ENCODE peak calls at places on chromosomes 3 and 15, in four cellular contexts. M is IMR-90, J is left lung, Z is endothelial cell of umbilical vein. K is an unnamed sample.

GRCh38 chr15:85329561-85330421 is 50.6 kb upstream of the AKAP13 start:
- DNase-seq in J (no peak), M (peak; percentile 78), Z (no peak), K (no peak)

GRCh38 chr3:39788484-39788883 is 20.9 kb upstream of the MYRIP start:
- DNase-seq in M (no peak), J (no peak), Z (no peak), K (no peak)

GRCh38 chr3:55313701-55314100 is 173.4 kb downstream of the WNT5A start:
- DNase-seq in Z (no peak), J (no peak), M (no peak), K (no peak)

GRCh38 chr3:131551761-131552160 is 49.0 kb upstream of the MRPL3 start:
- DNase-seq in M (no peak), J (no peak), Z (no peak), K (no peak)

GRCh38 chr3:48425281-48425812 is 4.5 kb downstream of the PLXNB1 start:
- DNase-seq in J (no peak), Z (no peak), M (no peak), K (no peak)

GRCh38 chr3:128242818-128243601 is 89.7 kb downstream of the EEFSEC start:
- DNase-seq in M (peak; percentile 19), Z (peak; percentile 13), J (no peak), K (no peak)

GRCh38 chr15:78418681-78419080 is 19.3 kb upstream of the IREB2 start:
- DNase-seq in J (no peak), Z (no peak), M (no peak), K (no peak)

GRCh38 chr3:105533955-105534354 is 167.2 kb downstream of the ALCAM start:
- DNase-seq in M (peak; percentile 16), Z (no peak), J (no peak), K (no peak)

GRCh38 chr15:51629612-51630011 is 7.0 kb upstream of the DMXL2 start:
- DNase-seq in J (no peak), M (no peak), Z (no peak), K (no peak)

GRCh38 chr3:184016820-184017671 is 638 bp downstream of the ABCC5 start:
- DNase-seq in M (peak; percentile 32), Z (peak; percentile 56), J (peak; percentile 95), K (no peak)

GRCh38 chr15:85753261-85753660 is 41.5 kb downstream of the KLHL25 start:
- DNase-seq in Z (no peak), J (no peak), M (no peak), K (no peak)

GRCh38 chr3:16482770-16483531 is 30.5 kb downstream of the RFTN1 start:
- DNase-seq in Z (no peak), M (peak; percentile 39), J (peak; percentile 67), K (no peak)

GRCh38 chr15:75531041-75531450 is 48.1 kb downstream of the PTPN9 start:
- DNase-seq in Z (no peak), J (no peak), M (peak; percentile 40), K (peak; percentile 6)

GRCh38 chr15:65377976-65378366 is at the start of gene IGDCC3:
- DNase-seq in Z (no peak), J (no peak), M (no peak), K (no peak)

GRCh38 chr3:70431906-70432305 is 119.5 kb upstream of the MDFIC2 start:
- DNase-seq in M (peak; percentile 59), J (no peak), Z (no peak), K (no peak)

GRCh38 chr3:3119393-3119851 is 7.3 kb upstream of the TRNT1 start:
- DNase-seq in Z (no peak), M (no peak), J (no peak), K (no peak)

GRCh38 chr3:113405180-113405579 is 36.1 kb downstream of the CFAP44 start:
- DNase-seq in M (peak; percentile 62), Z (peak; percentile 24), J (no peak), K (no peak)

GRCh38 chr15:101280007-101280406 is 2.7 kb upstream of the SELENOS start:
- DNase-seq in J (no peak), Z (no peak), M (no peak), K (no peak)
- H3K36me3 ChIP-seq in J (peaks cover 61% of the 10 kb centered on the region), Z (peaks cover 9% of the 10 kb centered on the region), M (peaks cover 39% of the 10 kb centered on the region), K (peaks cover 8% of the 10 kb centered on the region)

GRCh38 chr15:34436956-34437442 is 609 bp downstream of the GOLGA8A start:
- DNase-seq in J (peak; percentile 86), M (peak; percentile 4), Z (peak; percentile 65), K (no peak)
- TF ChIP-seq CTCF in J (no peak), M (no peak), Z (no peak), K (no peak)

GRCh38 chr15:90875549-90875981 is 7.2 kb downstream of the FURIN start:
- DNase-seq in M (no peak), J (no peak), Z (no peak), K (no peak)

GRCh38 chr15:90876046-90876445 is 7.7 kb downstream of the FURIN start:
- DNase-seq in J (peak; percentile 54), M (no peak), Z (no peak), K (no peak)

GRCh38 chr15:90877315-90877714 is 7.0 kb upstream of the FES start:
- DNase-seq in Z (no peak), M (no peak), J (peak; percentile 67), K (no peak)

GRCh38 chr15:90877996-90878395 is 6.3 kb upstream of the FES start:
- DNase-seq in M (no peak), Z (no peak), J (peak; percentile 71), K (no peak)

GRCh38 chr15:90876512-90877170 is 7.7 kb upstream of the FES start:
- DNase-seq in Z (no peak), M (no peak), J (peak; percentile 57), K (no peak)
- H3K36me3 ChIP-seq in Z (peaks cover 49% of the 10 kb centered on the region), M (peaks cover 57% of the 10 kb centered on the region), J (peaks cover 66% of the 10 kb centered on the region), K (peaks cover 46% of the 10 kb centered on the region)

DNA sequence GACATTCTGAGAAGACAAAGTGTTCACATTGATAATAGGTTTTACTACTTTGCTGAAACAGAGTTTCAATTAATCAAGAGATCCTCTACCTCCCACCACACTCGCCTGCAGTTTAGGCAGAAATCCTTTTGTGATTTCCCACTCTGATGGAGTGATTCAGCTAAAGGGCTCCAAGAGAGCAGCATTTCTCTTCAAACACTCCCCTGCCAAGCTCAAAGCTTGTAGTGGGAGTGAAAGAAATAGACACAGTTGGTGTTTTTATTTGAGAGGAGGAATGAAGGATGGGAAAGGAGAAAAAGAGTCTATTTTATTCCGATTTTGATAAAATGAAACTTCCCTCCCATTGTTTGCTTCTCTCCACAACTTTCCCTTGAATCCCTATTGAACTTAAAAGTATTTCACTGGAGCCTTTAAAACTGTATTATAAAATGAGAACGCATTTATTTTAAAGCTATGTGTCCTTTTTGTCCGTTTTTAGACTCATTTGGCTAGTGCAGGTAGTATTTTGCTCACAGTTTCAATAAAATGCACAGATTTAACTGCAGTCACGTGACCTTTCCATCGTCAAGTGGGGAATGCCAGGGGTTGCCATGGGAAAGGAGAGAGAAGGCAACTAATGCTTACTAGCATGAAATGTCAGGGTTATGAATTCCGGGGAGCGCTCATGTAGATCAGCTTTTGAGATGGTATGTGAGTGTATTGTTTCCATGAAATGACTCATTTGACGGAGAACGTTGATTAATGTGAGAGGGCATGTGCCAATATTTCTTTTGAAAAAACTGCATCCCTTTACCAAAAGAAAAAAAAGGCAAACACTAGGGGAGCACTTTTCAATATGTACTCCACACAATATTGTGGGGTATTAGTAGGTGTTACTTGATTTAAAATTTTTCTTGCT is 7.7 kb upstream of the OSBPL11 start:
- DNase-seq in Z (peak; percentile 77), J (no peak), M (peak; percentile 24), K (no peak)
- TF ChIP-seq CTCF in Z (peak; percentile 12), J (peak; percentile 10), M (no peak), K (no peak)

GRCh38 chr3:196050597-196050996 is 31.3 kb downstream of the TFRC start:
- DNase-seq in Z (no peak), M (no peak), J (no peak), K (no peak)

GRCh38 chr3:196055683-196056270 is 26.1 kb downstream of the TFRC start:
- DNase-seq in Z (no peak), M (no peak), J (peak; percentile 87), K (no peak)

GRCh38 chr3:196051336-196052076 is 30.4 kb downstream of the TFRC start:
- DNase-seq in Z (no peak), M (no peak), J (no peak), K (no peak)

GRCh38 chr3:196055267-196055666 is 26.6 kb downstream of the TFRC start:
- DNase-seq in Z (no peak), M (no peak), J (no peak), K (no peak)

DNA sequence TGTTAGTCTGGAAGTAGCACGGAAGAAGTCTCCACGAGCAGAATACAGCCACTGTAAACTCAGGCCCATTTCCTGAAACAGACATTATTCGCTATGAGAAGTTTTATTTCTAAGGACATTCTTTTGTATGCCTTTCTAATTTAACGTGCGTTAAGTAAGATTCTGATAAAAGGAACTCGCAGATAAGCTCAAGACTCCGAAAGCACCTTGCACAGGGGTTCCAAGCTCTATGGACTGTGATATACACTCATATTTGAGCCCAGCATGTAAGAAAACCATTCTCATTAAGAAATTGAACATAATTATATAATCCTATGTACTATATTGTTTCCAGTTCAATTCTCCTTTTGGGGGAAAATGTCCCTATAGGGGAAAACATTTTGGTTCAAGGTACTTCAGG is 28.4 kb downstream of the TFRC start:
- DNase-seq in Z (no peak), J (no peak), M (no peak), K (no peak)
- H3K36me3 ChIP-seq in Z (peaks cover 15% of the 10 kb centered on the region), J (peaks cover 100% of the 10 kb centered on the region), M (peaks cover 59% of the 10 kb centered on the region), K (peaks cover 19% of the 10 kb centered on the region)

GRCh38 chr3:61483997-61484396 is 77.4 kb upstream of the PTPRG start:
- DNase-seq in Z (no peak), M (no peak), J (no peak), K (no peak)
- TF ChIP-seq CTCF in Z (no peak), M (no peak), J (no peak), K (no peak)

K was measured in BJ.